ENCODE peak calls at places on chromosome 2, in ten cellular contexts. Q is AML-193; Y is B cell; S is hypothalamus; U is brain microvascular endothelial cell; M is aorta; V is effector memory CD8-positive, alpha-beta T cell; T is tibial nerve; D is erythroblast; K is NCI-H774. B is an unnamed sample.

GRCh38 chr2:8004250-8004681 is 677.6 kb upstream of the ID2 start:
- DNase-seq in Q (peak; percentile 9), Y (no peak), S (no peak), U (peak; percentile 77), M (no peak), V (no peak), T (peak; percentile 74), D (peak; percentile 97), K (no peak), B (no peak)

GRCh38 chr2:17543848-17544645 is 3.6 kb downstream of the VSNL1 start:
- DNase-seq in Q (no peak), Y (no peak), S (no peak), U (peak; percentile 79), M (no peak), V (no peak), T (no peak), D (no peak), K (no peak), B (no peak)

GRCh38 chr2:19800796-19801195 is 101.0 kb downstream of the TTC32 start:
- DNase-seq in Q (no peak), Y (no peak), S (no peak), U (no peak), M (no peak), V (no peak), T (no peak), D (no peak), K (no peak), B (no peak)

GRCh38 chr2:120605231-120605935 is 130.3 kb upstream of the GLI2 start:
- DNase-seq in Q (no peak), Y (no peak), S (no peak), U (no peak), M (peak; percentile 25), V (no peak), T (no peak), D (no peak), K (peak; percentile 80), B (no peak)

GRCh38 chr2:28004086-28004485 is 113.6 kb downstream of the BABAM2 start:
- DNase-seq in Q (peak; percentile 33), Y (no peak), S (no peak), U (peak; percentile 77), M (no peak), V (no peak), T (no peak), D (no peak), K (no peak), B (no peak)

GRCh38 chr2:143835481-143835880 is 684.4 kb downstream of the ZEB2 start:
- DNase-seq in Q (no peak), Y (no peak), S (no peak), U (no peak), M (no peak), V (no peak), T (no peak), D (no peak), K (no peak), B (no peak)

GRCh38 chr2:134127496-134127895 is 126.4 kb upstream of the MGAT5 start:
- DNase-seq in Q (no peak), Y (no peak), S (no peak), U (no peak), M (no peak), V (peak; percentile 15), T (no peak), D (no peak), K (no peak), B (peak; percentile 34)

GRCh38 chr2:8510519-8510918 is 171.3 kb upstream of the ID2 start:
- DNase-seq in Q (no peak), Y (no peak), S (no peak), U (no peak), M (peak; percentile 32), V (no peak), T (no peak), D (no peak), K (no peak), B (no peak)

GRCh38 chr2:77054938-77055337 is 467.2 kb downstream of the LRRTM4 start:
- DNase-seq in Q (no peak), Y (no peak), S (no peak), U (no peak), M (no peak), V (no peak), T (no peak), D (no peak), K (no peak), B (no peak)

GRCh38 chr2:214139630-214140284 is 271.1 kb upstream of the VWC2L start:
- DNase-seq in Q (no peak), Y (no peak), S (no peak), U (no peak), M (no peak), V (no peak), T (no peak), D (no peak), K (no peak), B (no peak)

GRCh38 chr2:221447310-221447709 is 124.8 kb downstream of the EPHA4 start:
- DNase-seq in Q (no peak), Y (no peak), S (no peak), U (peak; percentile 50), M (no peak), V (no peak), T (no peak), D (no peak), K (no peak), B (no peak)

GRCh38 chr2:47652041-47652713 is 130.8 kb upstream of the MSH6 start:
- DNase-seq in Q (no peak), Y (no peak), S (no peak), U (no peak), M (no peak), V (no peak), T (no peak), D (no peak), K (no peak), B (no peak)

GRCh38 chr2:190050001-190050400 is 12.5 kb downstream of the MSTN start:
- DNase-seq in Q (no peak), Y (no peak), S (no peak), U (no peak), M (no peak), V (no peak), T (no peak), D (no peak), K (no peak), B (no peak)

GRCh38 chr2:28296904-28297303 is 95.8 kb upstream of the FOSL2 start:
- DNase-seq in Q (no peak), Y (no peak), S (no peak), U (no peak), M (no peak), V (no peak), T (no peak), D (no peak), K (no peak), B (no peak)

GRCh38 chr2:129868151-129868550 is 111.3 kb upstream of the RAB6C start:
- DNase-seq in Q (no peak), Y (no peak), S (no peak), U (no peak), M (no peak), V (no peak), T (no peak), D (no peak), K (no peak), B (no peak)

GRCh38 chr2:24791452-24791851 is 1.7 kb downstream of the PTRHD1 start:
- DNase-seq in Q (no peak), Y (no peak), S (no peak), U (no peak), M (no peak), V (no peak), T (no peak), D (no peak), K (no peak), B (no peak)

GRCh38 chr2:191358325-191359025 is 113.3 kb downstream of the MYO1B start:
- DNase-seq in Q (no peak), Y (no peak), S (no peak), U (no peak), M (no peak), V (no peak), T (no peak), D (no peak), K (no peak), B (no peak)

GRCh38 chr2:43960921-43961320 is 34.9 kb downstream of the LRPPRC start:
- DNase-seq in Q (no peak), Y (no peak), S (no peak), U (no peak), M (no peak), V (no peak), T (no peak), D (no peak), K (no peak), B (no peak)

GRCh38 chr2:174326880-174327558 is 7.7 kb upstream of the SP9 start:
- DNase-seq in Q (no peak), Y (peak; percentile 58), S (no peak), U (no peak), M (no peak), V (peak; percentile 19), T (no peak), D (peak; percentile 29), K (no peak), B (no peak)

GRCh38 chr2:96520231-96520630 is 15.1 kb upstream of the NEURL3 start:
- DNase-seq in Q (no peak), Y (no peak), S (no peak), U (no peak), M (no peak), V (no peak), T (no peak), D (no peak), K (no peak), B (no peak)

GRCh38 chr2:159677654-159678053 is 34.7 kb upstream of the MARCHF7 start:
- DNase-seq in Q (peak; percentile 31), Y (no peak), S (no peak), U (no peak), M (no peak), V (no peak), T (no peak), D (peak; percentile 32), K (no peak), B (no peak)

GRCh38 chr2:199223791-199224190 is 233.9 kb downstream of the SATB2 start:
- DNase-seq in Q (no peak), Y (no peak), S (no peak), U (peak; percentile 14), M (no peak), V (no peak), T (no peak), D (no peak), K (no peak), B (no peak)

GRCh38 chr2:211468881-211469280 is 912.5 kb downstream of the CPS1 start:
- DNase-seq in Q (no peak), Y (no peak), S (no peak), U (no peak), M (no peak), V (no peak), T (no peak), D (no peak), K (no peak), B (no peak)

GRCh38 chr2:65436825-65437221 is 4.4 kb upstream of the SPRED2 start:
- DNase-seq in Q (peak; percentile 52), Y (peak; percentile 43), S (no peak), U (no peak), M (no peak), V (no peak), T (no peak), D (no peak), K (peak; percentile 84), B (no peak)

GRCh38 chr2:226117506-226118065 is 682.0 kb downstream of the IRS1 start:
- DNase-seq in Q (no peak), Y (no peak), S (no peak), U (peak; percentile 11), M (no peak), V (no peak), T (no peak), D (no peak), K (no peak), B (no peak)

GRCh38 chr2:39725401-39725800 is 53.7 kb downstream of the THUMPD2 start:
- DNase-seq in Q (no peak), Y (no peak), S (no peak), U (no peak), M (no peak), V (no peak), T (no peak), D (no peak), K (no peak), B (no peak)

GRCh38 chr2:27889774-27890145 is 427 bp downstream of the RBKS start:
- DNase-seq in Q (no peak), Y (no peak), S (no peak), U (no peak), M (no peak), V (no peak), T (no peak), D (no peak), K (no peak), B (no peak)

GRCh38 chr2:96153291-96153713 is 8.1 kb upstream of the DUSP2 start:
- DNase-seq in Q (no peak), Y (peak; percentile 2), S (no peak), U (no peak), M (peak; percentile 40), V (peak; percentile 0), T (no peak), D (no peak), K (no peak), B (no peak)

B was measured in central memory CD4-positive, alpha-beta T cell.